ENCODE peak calls at places on chromosomes 3 and 15, in nine cellular contexts. One of them, this sample, is unnamed.

GRCh38 chr3:39639344-39640236 is 169.8 kb upstream of the MYRIP start:
- DNase-seq in body of pancreas: no peak
- DNase-seq in stimulated activated CD4-positive, alpha-beta T cell treated with anti-CD3 and anti-CD28 coated beads, Interleukin-1b, Interleukin-23, amount 100 ng/mL, for 24 hours: no peak
- DNase-seq in activated T-cell treated with anti-CD3 and anti-CD28 coated beads, Interleukin-2, amount 50 U/mL, for 72 hours: peak
- DNase-seq in upper lobe of right lung: no peak
- DNase-seq in neuronal stem cell: peak
- DNase-seq in GM12891: no peak
- DNase-seq in mucosa of gallbladder: peak
- DNase-seq in stromal cell of bone marrow: peak
- DNase-seq in this sample: no peak

GRCh38 chr3:29345923-29346322 is 65.1 kb downstream of the RBMS3 start:
- DNase-seq in body of pancreas: no peak
- DNase-seq in stimulated activated CD4-positive, alpha-beta T cell treated with anti-CD3 and anti-CD28 coated beads, Interleukin-1b, Interleukin-23, amount 100 ng/mL, for 24 hours: no peak
- DNase-seq in activated T-cell treated with anti-CD3 and anti-CD28 coated beads, Interleukin-2, amount 50 U/mL, for 72 hours: no peak
- DNase-seq in upper lobe of right lung: no peak
- DNase-seq in neuronal stem cell: no peak
- DNase-seq in GM12891: no peak
- DNase-seq in mucosa of gallbladder: no peak
- DNase-seq in stromal cell of bone marrow: no peak
- DNase-seq in this sample: no peak

GRCh38 chr3:153247331-153248311 is 85.6 kb downstream of the RAP2B start:
- DNase-seq in body of pancreas: no peak
- DNase-seq in stimulated activated CD4-positive, alpha-beta T cell treated with anti-CD3 and anti-CD28 coated beads, Interleukin-1b, Interleukin-23, amount 100 ng/mL, for 24 hours: no peak
- DNase-seq in activated T-cell treated with anti-CD3 and anti-CD28 coated beads, Interleukin-2, amount 50 U/mL, for 72 hours: no peak
- DNase-seq in upper lobe of right lung: no peak
- DNase-seq in neuronal stem cell: no peak
- DNase-seq in GM12891: no peak
- DNase-seq in mucosa of gallbladder: no peak
- DNase-seq in stromal cell of bone marrow: no peak
- DNase-seq in this sample: no peak

GRCh38 chr3:133451309-133451708 is 51.5 kb downstream of the BFSP2 start:
- DNase-seq in body of pancreas: no peak
- DNase-seq in stimulated activated CD4-positive, alpha-beta T cell treated with anti-CD3 and anti-CD28 coated beads, Interleukin-1b, Interleukin-23, amount 100 ng/mL, for 24 hours: no peak
- DNase-seq in activated T-cell treated with anti-CD3 and anti-CD28 coated beads, Interleukin-2, amount 50 U/mL, for 72 hours: no peak
- DNase-seq in upper lobe of right lung: no peak
- DNase-seq in neuronal stem cell: no peak
- DNase-seq in GM12891: no peak
- DNase-seq in mucosa of gallbladder: no peak
- DNase-seq in stromal cell of bone marrow: no peak
- DNase-seq in this sample: no peak

GRCh38 chr3:197491923-197492664 is 63.7 kb downstream of the BDH1 start:
- DNase-seq in body of pancreas: no peak
- DNase-seq in stimulated activated CD4-positive, alpha-beta T cell treated with anti-CD3 and anti-CD28 coated beads, Interleukin-1b, Interleukin-23, amount 100 ng/mL, for 24 hours: no peak
- DNase-seq in activated T-cell treated with anti-CD3 and anti-CD28 coated beads, Interleukin-2, amount 50 U/mL, for 72 hours: no peak
- DNase-seq in upper lobe of right lung: no peak
- DNase-seq in neuronal stem cell: no peak
- DNase-seq in GM12891: no peak
- DNase-seq in mucosa of gallbladder: no peak
- DNase-seq in stromal cell of bone marrow: no peak
- DNase-seq in this sample: no peak

GRCh38 chr3:36709826-36710365 is 54.5 kb downstream of the DCLK3 start:
- DNase-seq in body of pancreas: no peak
- DNase-seq in stimulated activated CD4-positive, alpha-beta T cell treated with anti-CD3 and anti-CD28 coated beads, Interleukin-1b, Interleukin-23, amount 100 ng/mL, for 24 hours: no peak
- DNase-seq in activated T-cell treated with anti-CD3 and anti-CD28 coated beads, Interleukin-2, amount 50 U/mL, for 72 hours: no peak
- DNase-seq in upper lobe of right lung: no peak
- DNase-seq in neuronal stem cell: no peak
- DNase-seq in GM12891: no peak
- DNase-seq in mucosa of gallbladder: no peak
- DNase-seq in stromal cell of bone marrow: no peak
- DNase-seq in this sample: no peak

GRCh38 chr15:85772668-85773067 is 22.1 kb downstream of the KLHL25 start:
- DNase-seq in body of pancreas: no peak
- DNase-seq in stimulated activated CD4-positive, alpha-beta T cell treated with anti-CD3 and anti-CD28 coated beads, Interleukin-1b, Interleukin-23, amount 100 ng/mL, for 24 hours: no peak
- DNase-seq in activated T-cell treated with anti-CD3 and anti-CD28 coated beads, Interleukin-2, amount 50 U/mL, for 72 hours: no peak
- DNase-seq in upper lobe of right lung: no peak
- DNase-seq in neuronal stem cell: no peak
- DNase-seq in GM12891: no peak
- DNase-seq in mucosa of gallbladder: peak
- DNase-seq in stromal cell of bone marrow: no peak
- DNase-seq in this sample: no peak

GRCh38 chr15:31364301-31365031 is 37.8 kb downstream of the KLF13 start:
- DNase-seq in body of pancreas: peak
- DNase-seq in stimulated activated CD4-positive, alpha-beta T cell treated with anti-CD3 and anti-CD28 coated beads, Interleukin-1b, Interleukin-23, amount 100 ng/mL, for 24 hours: no peak
- DNase-seq in activated T-cell treated with anti-CD3 and anti-CD28 coated beads, Interleukin-2, amount 50 U/mL, for 72 hours: no peak
- DNase-seq in upper lobe of right lung: no peak
- DNase-seq in neuronal stem cell: no peak
- DNase-seq in GM12891: no peak
- DNase-seq in mucosa of gallbladder: no peak
- DNase-seq in stromal cell of bone marrow: no peak
- DNase-seq in this sample: no peak

GRCh38 chr15:69422336-69422895 is 8.3 kb downstream of the KIF23 start:
- DNase-seq in body of pancreas: no peak
- DNase-seq in stimulated activated CD4-positive, alpha-beta T cell treated with anti-CD3 and anti-CD28 coated beads, Interleukin-1b, Interleukin-23, amount 100 ng/mL, for 24 hours: no peak
- DNase-seq in activated T-cell treated with anti-CD3 and anti-CD28 coated beads, Interleukin-2, amount 50 U/mL, for 72 hours: no peak
- DNase-seq in upper lobe of right lung: no peak
- DNase-seq in neuronal stem cell: no peak
- DNase-seq in GM12891: no peak
- DNase-seq in mucosa of gallbladder: no peak
- DNase-seq in stromal cell of bone marrow: no peak
- DNase-seq in this sample: no peak

GRCh38 chr15:92808611-92809063 is 91.5 kb upstream of the CHD2 start:
- DNase-seq in body of pancreas: no peak
- DNase-seq in stimulated activated CD4-positive, alpha-beta T cell treated with anti-CD3 and anti-CD28 coated beads, Interleukin-1b, Interleukin-23, amount 100 ng/mL, for 24 hours: no peak
- DNase-seq in activated T-cell treated with anti-CD3 and anti-CD28 coated beads, Interleukin-2, amount 50 U/mL, for 72 hours: no peak
- DNase-seq in upper lobe of right lung: peak
- DNase-seq in neuronal stem cell: no peak
- DNase-seq in GM12891: no peak
- DNase-seq in mucosa of gallbladder: no peak
- DNase-seq in stromal cell of bone marrow: no peak
- DNase-seq in this sample: no peak

GRCh38 chr15:98363416-98363815 is 284.9 kb upstream of the IGF1R start:
- DNase-seq in body of pancreas: no peak
- DNase-seq in stimulated activated CD4-positive, alpha-beta T cell treated with anti-CD3 and anti-CD28 coated beads, Interleukin-1b, Interleukin-23, amount 100 ng/mL, for 24 hours: no peak
- DNase-seq in activated T-cell treated with anti-CD3 and anti-CD28 coated beads, Interleukin-2, amount 50 U/mL, for 72 hours: no peak
- DNase-seq in upper lobe of right lung: no peak
- DNase-seq in neuronal stem cell: no peak
- DNase-seq in GM12891: no peak
- DNase-seq in mucosa of gallbladder: no peak
- DNase-seq in stromal cell of bone marrow: no peak
- DNase-seq in this sample: no peak

GRCh38 chr3:156509209-156510174 is 45.4 kb downstream of the SSR3 start:
- DNase-seq in body of pancreas: no peak
- DNase-seq in stimulated activated CD4-positive, alpha-beta T cell treated with anti-CD3 and anti-CD28 coated beads, Interleukin-1b, Interleukin-23, amount 100 ng/mL, for 24 hours: no peak
- DNase-seq in activated T-cell treated with anti-CD3 and anti-CD28 coated beads, Interleukin-2, amount 50 U/mL, for 72 hours: no peak
- DNase-seq in upper lobe of right lung: no peak
- DNase-seq in neuronal stem cell: peak
- DNase-seq in GM12891: peak
- DNase-seq in mucosa of gallbladder: no peak
- DNase-seq in stromal cell of bone marrow: no peak
- DNase-seq in this sample: no peak

GRCh38 chr3:24336101-24336500 is 158.5 kb downstream of the THRB start:
- DNase-seq in body of pancreas: no peak
- DNase-seq in stimulated activated CD4-positive, alpha-beta T cell treated with anti-CD3 and anti-CD28 coated beads, Interleukin-1b, Interleukin-23, amount 100 ng/mL, for 24 hours: no peak
- DNase-seq in activated T-cell treated with anti-CD3 and anti-CD28 coated beads, Interleukin-2, amount 50 U/mL, for 72 hours: no peak
- DNase-seq in upper lobe of right lung: no peak
- DNase-seq in neuronal stem cell: no peak
- DNase-seq in GM12891: no peak
- DNase-seq in mucosa of gallbladder: no peak
- DNase-seq in stromal cell of bone marrow: no peak
- DNase-seq in this sample: no peak